ENCODE peak calls at places on chromosome 19, in ten cellular contexts. One of them, this sample, is unnamed.

GRCh38 chr19:10784257-10784656 is 51.8 kb downstream of the TMED1 start:
- DNase-seq in PC-9: no peak
- DNase-seq in fibroblast of lung: no peak
- DNase-seq in K562: no peak
- DNase-seq in mammary epithelial cell: no peak
- DNase-seq in astrocyte: no peak
- DNase-seq in HepG2: no peak
- DNase-seq in neural progenitor cell: no peak
- DNase-seq in GM23248: no peak
- DNase-seq in endothelial cell of umbilical vein: no peak
- DNase-seq in this sample: no peak

GRCh38 chr19:33100894-33101644 is 20.1 kb downstream of the GPATCH1 start:
- DNase-seq in PC-9: peak; percentile 85
- DNase-seq in fibroblast of lung: no peak
- DNase-seq in K562: peak; percentile 82
- DNase-seq in mammary epithelial cell: no peak
- DNase-seq in astrocyte: no peak
- DNase-seq in HepG2: peak; percentile 97
- DNase-seq in neural progenitor cell: no peak
- DNase-seq in GM23248: no peak
- DNase-seq in endothelial cell of umbilical vein: no peak
- DNase-seq in this sample: peak; percentile 70

GRCh38 chr19:37986048-37986750 is 79.2 kb downstream of the SIPA1L3 start:
- DNase-seq in PC-9: no peak
- DNase-seq in fibroblast of lung: no peak
- DNase-seq in K562: no peak
- DNase-seq in mammary epithelial cell: no peak
- DNase-seq in astrocyte: no peak
- DNase-seq in HepG2: no peak
- DNase-seq in neural progenitor cell: no peak
- DNase-seq in GM23248: no peak
- DNase-seq in endothelial cell of umbilical vein: no peak
- DNase-seq in this sample: no peak

GRCh38 chr19:48654299-48655059 is 8.5 kb upstream of the CA11 start:
- DNase-seq in PC-9: no peak
- DNase-seq in fibroblast of lung: peak; percentile 21
- DNase-seq in K562: peak; percentile 53
- DNase-seq in mammary epithelial cell: no peak
- DNase-seq in astrocyte: no peak
- DNase-seq in HepG2: no peak
- DNase-seq in neural progenitor cell: no peak
- DNase-seq in GM23248: no peak
- DNase-seq in endothelial cell of umbilical vein: no peak
- DNase-seq in this sample: no peak

GRCh38 chr19:47267350-47267759 is 7.3 kb upstream of the INAFM1 start:
- DNase-seq in PC-9: no peak
- DNase-seq in fibroblast of lung: no peak
- DNase-seq in K562: no peak
- DNase-seq in mammary epithelial cell: no peak
- DNase-seq in astrocyte: no peak
- DNase-seq in HepG2: no peak
- DNase-seq in neural progenitor cell: no peak
- DNase-seq in GM23248: no peak
- DNase-seq in endothelial cell of umbilical vein: no peak
- DNase-seq in this sample: no peak

GRCh38 chr19:5354403-5354802 is 13.8 kb upstream of the PTPRS start:
- DNase-seq in PC-9: no peak
- DNase-seq in fibroblast of lung: no peak
- DNase-seq in K562: peak; percentile 42
- DNase-seq in mammary epithelial cell: no peak
- DNase-seq in astrocyte: no peak
- DNase-seq in HepG2: peak; percentile 34
- DNase-seq in neural progenitor cell: peak; percentile 39
- DNase-seq in GM23248: peak; percentile 33
- DNase-seq in endothelial cell of umbilical vein: no peak
- DNase-seq in this sample: peak; percentile 29

GRCh38 chr19:16714702-16715294 is 4.8 kb upstream of the NWD1 start:
- DNase-seq in PC-9: peak; percentile 43
- DNase-seq in fibroblast of lung: peak; percentile 45
- DNase-seq in K562: peak; percentile 81
- DNase-seq in mammary epithelial cell: peak; percentile 44
- DNase-seq in astrocyte: peak; percentile 8
- DNase-seq in HepG2: peak; percentile 24
- DNase-seq in neural progenitor cell: peak; percentile 68
- DNase-seq in GM23248: peak; percentile 39
- DNase-seq in endothelial cell of umbilical vein: peak; percentile 66
- DNase-seq in this sample: peak; percentile 69

GRCh38 chr19:43452517-43453045 is 12.8 kb downstream of the LYPD3 start:
- DNase-seq in PC-9: no peak
- DNase-seq in fibroblast of lung: no peak
- DNase-seq in K562: no peak
- DNase-seq in mammary epithelial cell: peak; percentile 78
- DNase-seq in astrocyte: no peak
- DNase-seq in HepG2: no peak
- DNase-seq in neural progenitor cell: no peak
- DNase-seq in GM23248: no peak
- DNase-seq in endothelial cell of umbilical vein: no peak
- DNase-seq in this sample: no peak

GRCh38 chr19:34350161-34350561 is 14.8 kb upstream of the GPI start:
- DNase-seq in PC-9: no peak
- DNase-seq in fibroblast of lung: no peak
- DNase-seq in K562: no peak
- DNase-seq in mammary epithelial cell: no peak
- DNase-seq in astrocyte: no peak
- DNase-seq in HepG2: no peak
- DNase-seq in neural progenitor cell: no peak
- DNase-seq in GM23248: peak; percentile 63
- DNase-seq in endothelial cell of umbilical vein: no peak
- DNase-seq in this sample: no peak

GRCh38 chr19:2189880-2190279 is 26.1 kb downstream of the DOT1L start:
- DNase-seq in PC-9: no peak
- DNase-seq in fibroblast of lung: no peak
- DNase-seq in K562: no peak
- DNase-seq in mammary epithelial cell: no peak
- DNase-seq in astrocyte: no peak
- DNase-seq in HepG2: no peak
- DNase-seq in neural progenitor cell: no peak
- DNase-seq in GM23248: no peak
- DNase-seq in endothelial cell of umbilical vein: no peak
- DNase-seq in this sample: no peak

GRCh38 chr19:49071860-49072547 is 495 bp downstream of the KCNA7 start:
- DNase-seq in PC-9: no peak
- DNase-seq in fibroblast of lung: no peak
- DNase-seq in K562: peak; percentile 94
- DNase-seq in mammary epithelial cell: no peak
- DNase-seq in astrocyte: no peak
- DNase-seq in HepG2: no peak
- DNase-seq in neural progenitor cell: peak; percentile 83
- DNase-seq in GM23248: peak; percentile 45
- DNase-seq in endothelial cell of umbilical vein: no peak
- DNase-seq in this sample: no peak

GRCh38 chr19:35144600-35145436 is 1.8 kb downstream of the FXYD7 start:
- DNase-seq in PC-9: peak; percentile 93
- DNase-seq in fibroblast of lung: no peak
- DNase-seq in K562: peak; percentile 89
- DNase-seq in mammary epithelial cell: peak; percentile 66
- DNase-seq in astrocyte: no peak
- DNase-seq in HepG2: no peak
- DNase-seq in neural progenitor cell: peak; percentile 89
- DNase-seq in GM23248: no peak
- DNase-seq in endothelial cell of umbilical vein: no peak
- DNase-seq in this sample: peak; percentile 74

GRCh38 chr19:56900573-56901097 is 60.1 kb upstream of the PEG3 start:
- DNase-seq in PC-9: no peak
- DNase-seq in fibroblast of lung: no peak
- DNase-seq in K562: no peak
- DNase-seq in mammary epithelial cell: no peak
- DNase-seq in astrocyte: no peak
- DNase-seq in HepG2: peak; percentile 98
- DNase-seq in neural progenitor cell: no peak
- DNase-seq in GM23248: no peak
- DNase-seq in endothelial cell of umbilical vein: no peak
- DNase-seq in this sample: no peak

GRCh38 chr19:33392341-33393285 is 19.1 kb downstream of the CEBPG start:
- DNase-seq in PC-9: no peak
- DNase-seq in fibroblast of lung: no peak
- DNase-seq in K562: peak; percentile 38
- DNase-seq in mammary epithelial cell: no peak
- DNase-seq in astrocyte: no peak
- DNase-seq in HepG2: peak; percentile 92
- DNase-seq in neural progenitor cell: no peak
- DNase-seq in GM23248: no peak
- DNase-seq in endothelial cell of umbilical vein: no peak
- DNase-seq in this sample: no peak

GRCh38 chr19:48469056-48469881 is at the start of gene CYTH2:
- DNase-seq in PC-9: peak; percentile 100
- DNase-seq in fibroblast of lung: peak; percentile 100
- DNase-seq in K562: peak; percentile 96
- DNase-seq in mammary epithelial cell: peak; percentile 100
- DNase-seq in astrocyte: peak; percentile 99
- DNase-seq in HepG2: peak; percentile 99
- DNase-seq in neural progenitor cell: peak; percentile 100
- DNase-seq in GM23248: peak; percentile 100
- DNase-seq in endothelial cell of umbilical vein: peak; percentile 100
- DNase-seq in this sample: peak; percentile 99

GRCh38 chr19:3817761-3818160 is 31.6 kb upstream of the MATK start:
- DNase-seq in PC-9: no peak
- DNase-seq in fibroblast of lung: no peak
- DNase-seq in K562: no peak
- DNase-seq in mammary epithelial cell: no peak
- DNase-seq in astrocyte: no peak
- DNase-seq in HepG2: no peak
- DNase-seq in neural progenitor cell: peak; percentile 32
- DNase-seq in GM23248: no peak
- DNase-seq in endothelial cell of umbilical vein: no peak
- DNase-seq in this sample: no peak
- TF ChIP-seq EZH2 in PC-9: no peak
- TF ChIP-seq EZH2 in fibroblast of lung: no peak
- TF ChIP-seq EZH2 in K562: no peak
- TF ChIP-seq EZH2 in mammary epithelial cell: no peak
- TF ChIP-seq EZH2 in astrocyte: no peak
- TF ChIP-seq EZH2 in HepG2: no peak
- TF ChIP-seq EZH2 in neural progenitor cell: no peak
- TF ChIP-seq EZH2 in GM23248: no peak
- TF ChIP-seq EZH2 in endothelial cell of umbilical vein: no peak
- TF ChIP-seq EZH2 in this sample: no peak

GRCh38 chr19:39342647-39343305 is 555 bp downstream of the SAMD4B start:
- DNase-seq in PC-9: no peak
- DNase-seq in fibroblast of lung: no peak
- DNase-seq in K562: peak; percentile 29
- DNase-seq in mammary epithelial cell: no peak
- DNase-seq in astrocyte: no peak
- DNase-seq in HepG2: no peak
- DNase-seq in neural progenitor cell: peak; percentile 35
- DNase-seq in GM23248: peak; percentile 69
- DNase-seq in endothelial cell of umbilical vein: no peak
- DNase-seq in this sample: no peak
- H3K4me1 ChIP-seq in PC-9: peaks cover 16% of the 10 kb centered on the region
- H3K4me1 ChIP-seq in fibroblast of lung: peaks cover 12% of the 10 kb centered on the region
- H3K4me1 ChIP-seq in K562: peaks cover 25% of the 10 kb centered on the region
- H3K4me1 ChIP-seq in mammary epithelial cell: peaks cover 6% of the 10 kb centered on the region
- H3K4me1 ChIP-seq in astrocyte: peaks cover 26% of the 10 kb centered on the region
- H3K4me1 ChIP-seq in HepG2: peaks cover 63% of the 10 kb centered on the region
- H3K4me1 ChIP-seq in neural progenitor cell: peaks cover 22% of the 10 kb centered on the region
- H3K4me1 ChIP-seq in GM23248: peaks cover 48% of the 10 kb centered on the region
- H3K4me1 ChIP-seq in endothelial cell of umbilical vein: peaks cover 19% of the 10 kb centered on the region
- H3K4me1 ChIP-seq in this sample: peaks cover 12% of the 10 kb centered on the region

GRCh38 chr19:3231288-3231687 is 6.8 kb downstream of the CELF5 start:
- DNase-seq in PC-9: no peak
- DNase-seq in fibroblast of lung: no peak
- DNase-seq in K562: no peak
- DNase-seq in mammary epithelial cell: no peak
- DNase-seq in astrocyte: no peak
- DNase-seq in HepG2: no peak
- DNase-seq in neural progenitor cell: no peak
- DNase-seq in GM23248: no peak
- DNase-seq in endothelial cell of umbilical vein: no peak
- DNase-seq in this sample: no peak

GRCh38 chr19:3233831-3234230 is 9.4 kb downstream of the CELF5 start:
- DNase-seq in PC-9: no peak
- DNase-seq in fibroblast of lung: no peak
- DNase-seq in K562: no peak
- DNase-seq in mammary epithelial cell: no peak
- DNase-seq in astrocyte: no peak
- DNase-seq in HepG2: no peak
- DNase-seq in neural progenitor cell: peak; percentile 36
- DNase-seq in GM23248: no peak
- DNase-seq in endothelial cell of umbilical vein: no peak
- DNase-seq in this sample: no peak

GRCh38 chr19:3229888-3230496 is 5.5 kb downstream of the CELF5 start:
- DNase-seq in PC-9: no peak
- DNase-seq in fibroblast of lung: no peak
- DNase-seq in K562: no peak
- DNase-seq in mammary epithelial cell: no peak
- DNase-seq in astrocyte: no peak
- DNase-seq in HepG2: no peak
- DNase-seq in neural progenitor cell: no peak
- DNase-seq in GM23248: no peak
- DNase-seq in endothelial cell of umbilical vein: no peak
- DNase-seq in this sample: no peak

GRCh38 chr19:3234800-3235199 is 10.3 kb downstream of the CELF5 start:
- DNase-seq in PC-9: no peak
- DNase-seq in fibroblast of lung: no peak
- DNase-seq in K562: peak; percentile 62
- DNase-seq in mammary epithelial cell: no peak
- DNase-seq in astrocyte: no peak
- DNase-seq in HepG2: no peak
- DNase-seq in neural progenitor cell: no peak
- DNase-seq in GM23248: no peak
- DNase-seq in endothelial cell of umbilical vein: no peak
- DNase-seq in this sample: no peak

DNA sequence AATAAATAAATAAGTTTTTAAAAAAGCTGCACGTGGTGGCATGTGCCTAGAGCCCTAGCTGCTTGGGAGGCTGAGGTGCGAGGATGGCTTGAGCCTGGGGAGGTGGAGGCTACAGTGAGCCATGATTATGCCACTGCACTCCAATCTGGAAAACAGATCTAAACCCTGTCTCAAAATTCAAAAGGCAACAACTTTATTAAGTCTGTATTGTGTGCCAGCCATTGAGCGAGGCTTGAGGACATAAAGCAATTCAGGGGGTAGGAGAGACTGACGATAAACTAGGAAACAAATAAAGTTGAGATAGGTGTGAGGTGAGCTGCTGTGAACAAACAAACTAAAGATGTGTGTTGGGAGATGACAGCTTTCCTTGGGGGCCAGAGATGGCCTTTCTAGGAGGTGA is 8.7 kb downstream of the CELF5 start:
- DNase-seq in PC-9: no peak
- DNase-seq in fibroblast of lung: no peak
- DNase-seq in K562: no peak
- DNase-seq in mammary epithelial cell: no peak
- DNase-seq in astrocyte: no peak
- DNase-seq in HepG2: no peak
- DNase-seq in neural progenitor cell: no peak
- DNase-seq in GM23248: no peak
- DNase-seq in endothelial cell of umbilical vein: no peak
- DNase-seq in this sample: no peak
- TF ChIP-seq EZH2 in PC-9: no peak
- TF ChIP-seq EZH2 in fibroblast of lung: no peak
- TF ChIP-seq EZH2 in K562: no peak
- TF ChIP-seq EZH2 in mammary epithelial cell: no peak
- TF ChIP-seq EZH2 in astrocyte: no peak
- TF ChIP-seq EZH2 in HepG2: no peak
- TF ChIP-seq EZH2 in neural progenitor cell: no peak
- TF ChIP-seq EZH2 in GM23248: no peak
- TF ChIP-seq EZH2 in endothelial cell of umbilical vein: no peak
- TF ChIP-seq EZH2 in this sample: no peak

GRCh38 chr19:29668746-29669609 is 3.7 kb downstream of the PLEKHF1 start:
- DNase-seq in PC-9: no peak
- DNase-seq in fibroblast of lung: no peak
- DNase-seq in K562: peak; percentile 11
- DNase-seq in mammary epithelial cell: peak; percentile 68
- DNase-seq in astrocyte: no peak
- DNase-seq in HepG2: no peak
- DNase-seq in neural progenitor cell: no peak
- DNase-seq in GM23248: peak; percentile 22
- DNase-seq in endothelial cell of umbilical vein: no peak
- DNase-seq in this sample: no peak
- H3K4me1 ChIP-seq in PC-9: peaks cover 60% of the 10 kb centered on the region
- H3K4me1 ChIP-seq in fibroblast of lung: peaks cover 18% of the 10 kb centered on the region
- H3K4me1 ChIP-seq in K562: peaks cover 72% of the 10 kb centered on the region
- H3K4me1 ChIP-seq in mammary epithelial cell: peaks cover 62% of the 10 kb centered on the region
- H3K4me1 ChIP-seq in astrocyte: peaks cover 32% of the 10 kb centered on the region
- H3K4me1 ChIP-seq in HepG2: peaks cover 55% of the 10 kb centered on the region
- H3K4me1 ChIP-seq in neural progenitor cell: peaks cover 13% of the 10 kb centered on the region
- H3K4me1 ChIP-seq in GM23248: peaks cover 15% of the 10 kb centered on the region
- H3K4me1 ChIP-seq in endothelial cell of umbilical vein: peaks cover 17% of the 10 kb centered on the region
- H3K4me1 ChIP-seq in this sample: peaks cover 28% of the 10 kb centered on the region

This sample was measured in PC-3.